ENCODE peak calls at places on chromosome 16, in nine cellular contexts. E is amygdala; Z is A172; R is lower leg skin; I is activated effector memory CD4-positive, alpha-beta T cell treated with anti-CD3 and anti-CD28 coated beads, Interleukin-2, amount 50 U/mL, for 16 hours; W is psoas muscle; J is GM13977; P is caudate nucleus; M is hepatocyte. L is an unnamed sample.

GRCh38 chr16:405548-406506 is 4.1 kb downstream of the DECR2 start:
- DNase-seq in E (no peak), Z (no peak), R (no peak), I (no peak), W (no peak), J (no peak), P (no peak), M (peak), L (no peak)

GRCh38 chr16:10228779-10229178 is 46.6 kb upstream of the GRIN2A start:
- DNase-seq in E (no peak), Z (no peak), R (no peak), I (no peak), W (no peak), J (no peak), P (no peak), M (no peak), L (no peak)

GRCh38 chr16:54090602-54091001 is 196.0 kb downstream of the IRX3 start:
- DNase-seq in E (no peak), Z (no peak), R (no peak), I (no peak), W (no peak), J (no peak), P (no peak), M (no peak), L (no peak)

GRCh38 chr16:77434365-77435239 is at the start of gene ADAMTS18:
- DNase-seq in E (no peak), Z (no peak), R (no peak), I (no peak), W (no peak), J (no peak), P (no peak), M (peak), L (no peak)

GRCh38 chr16:939311-939710 is 31.5 kb downstream of the LMF1 start:
- DNase-seq in E (no peak), Z (no peak), R (no peak), I (no peak), W (peak), J (no peak), P (no peak), M (no peak), L (no peak)

GRCh38 chr16:29148867-29149272 is 164.0 kb downstream of the LAT start:
- DNase-seq in E (no peak), Z (no peak), R (no peak), I (peak), W (no peak), J (peak), P (no peak), M (no peak), L (no peak)

GRCh38 chr16:31471875-31472558 is at the start of gene TGFB1I1:
- DNase-seq in E (no peak), Z (peak), R (peak), I (no peak), W (peak), J (peak), P (no peak), M (peak), L (no peak)

GRCh38 chr16:66165879-66166278 is 200.6 kb upstream of the CDH5 start:
- DNase-seq in E (no peak), Z (no peak), R (no peak), I (no peak), W (no peak), J (no peak), P (no peak), M (no peak), L (no peak)

GRCh38 chr16:25014500-25015147 is 545 bp downstream of the ARHGAP17 start:
- DNase-seq in E (peak), Z (no peak), R (peak), I (peak), W (peak), J (no peak), P (peak), M (peak), L (no peak)

GRCh38 chr16:55809851-55810250 is 23.0 kb downstream of the CES1 start:
- DNase-seq in E (no peak), Z (no peak), R (no peak), I (no peak), W (no peak), J (no peak), P (no peak), M (no peak), L (no peak)

GRCh38 chr16:53945996-53946395 is 242.0 kb downstream of the FTO start:
- DNase-seq in E (no peak), Z (peak), R (no peak), I (no peak), W (no peak), J (no peak), P (no peak), M (peak), L (peak)

GRCh38 chr16:70579248-70579647 is 55.6 kb downstream of the SF3B3 start:
- DNase-seq in E (no peak), Z (no peak), R (no peak), I (no peak), W (no peak), J (no peak), P (no peak), M (no peak), L (no peak)

GRCh38 chr16:11530171-11530940 is 56.4 kb downstream of the LITAF start:
- DNase-seq in E (no peak), Z (peak), R (no peak), I (no peak), W (no peak), J (no peak), P (no peak), M (no peak), L (no peak)

GRCh38 chr16:85220125-85220839 is 108.0 kb upstream of the CIBAR2 start:
- DNase-seq in E (peak), Z (peak), R (no peak), I (no peak), W (peak), J (no peak), P (peak), M (peak), L (no peak)

GRCh38 chr16:26830716-26831115 is 236.0 kb upstream of the C16orf82 start:
- DNase-seq in E (no peak), Z (no peak), R (no peak), I (no peak), W (no peak), J (no peak), P (no peak), M (no peak), L (no peak)

GRCh38 chr16:89564476-89565255 is 4.2 kb downstream of the RPL13 start:
- DNase-seq in E (no peak), Z (no peak), R (no peak), I (no peak), W (no peak), J (no peak), P (no peak), M (no peak), L (no peak)

GRCh38 chr16:27232061-27232841 is 28.9 kb downstream of the KDM8 start:
- DNase-seq in E (no peak), Z (no peak), R (no peak), I (peak), W (no peak), J (no peak), P (peak), M (no peak), L (no peak)

GRCh38 chr16:82651921-82652601 is 25.3 kb downstream of the CDH13 start:
- DNase-seq in E (no peak), Z (no peak), R (no peak), I (no peak), W (no peak), J (no peak), P (no peak), M (peak), L (no peak)

GRCh38 chr16:75947626-75948239 is 221.4 kb upstream of the CPHXL start:
- DNase-seq in E (no peak), Z (no peak), R (no peak), I (no peak), W (no peak), J (no peak), P (no peak), M (no peak), L (no peak)

GRCh38 chr16:14002416-14002815 is 68.7 kb upstream of the MRTFB start:
- DNase-seq in E (no peak), Z (no peak), R (peak), I (no peak), W (no peak), J (no peak), P (no peak), M (no peak), L (no peak)

GRCh38 chr16:1913327-1914083 is 4.7 kb downstream of the HS3ST6 start:
- DNase-seq in E (no peak), Z (no peak), R (no peak), I (no peak), W (no peak), J (peak), P (no peak), M (peak), L (no peak)

GRCh38 chr16:71971571-71971970 is 28.6 kb downstream of the PKD1L3 start:
- DNase-seq in E (no peak), Z (no peak), R (no peak), I (no peak), W (no peak), J (no peak), P (no peak), M (no peak), L (no peak)

GRCh38 chr16:28935333-28935732 is 3.6 kb downstream of the CD19 start:
- DNase-seq in E (no peak), Z (peak), R (no peak), I (no peak), W (no peak), J (no peak), P (no peak), M (no peak), L (no peak)

GRCh38 chr16:56675685-56676210 is 6.1 kb downstream of the MT1H start:
- DNase-seq in E (no peak), Z (no peak), R (peak), I (peak), W (no peak), J (no peak), P (no peak), M (no peak), L (no peak)

GRCh38 chr16:49703494-49703893 is 152.4 kb downstream of the ZNF423 start:
- DNase-seq in E (no peak), Z (no peak), R (no peak), I (no peak), W (no peak), J (no peak), P (no peak), M (no peak), L (no peak)

GRCh38 chr16:89378947-89379771 is 111.2 kb downstream of the ANKRD11 start:
- DNase-seq in E (no peak), Z (no peak), R (no peak), I (no peak), W (peak), J (no peak), P (peak), M (no peak), L (no peak)

GRCh38 chr16:14069818-14070217 is 1.3 kb upstream of the MRTFB start:
- DNase-seq in E (no peak), Z (no peak), R (no peak), I (no peak), W (no peak), J (no peak), P (no peak), M (no peak), L (no peak)

GRCh38 chr16:12087901-12088364 is 111.4 kb downstream of the SNX29 start:
- DNase-seq in E (no peak), Z (no peak), R (peak), I (peak), W (no peak), J (peak), P (no peak), M (no peak), L (no peak)

GRCh38 chr16:11708421-11708820 is 34.2 kb downstream of the TXNDC11 start:
- DNase-seq in E (no peak), Z (peak), R (no peak), I (no peak), W (no peak), J (no peak), P (no peak), M (no peak), L (no peak)

GRCh38 chr16:27737513-27737912 is 187.6 kb downstream of the KATNIP start:
- DNase-seq in E (no peak), Z (no peak), R (no peak), I (no peak), W (peak), J (no peak), P (no peak), M (no peak), L (no peak)

GRCh38 chr16:88951989-88952388 is 25.0 kb downstream of the CBFA2T3 start:
- DNase-seq in E (no peak), Z (peak), R (no peak), I (no peak), W (no peak), J (no peak), P (no peak), M (no peak), L (no peak)

GRCh38 chr16:51159296-51159695 is 8.2 kb upstream of the SALL1 start:
- DNase-seq in E (no peak), Z (no peak), R (no peak), I (no peak), W (no peak), J (no peak), P (no peak), M (no peak), L (no peak)

GRCh38 chr16:3174618-3175148 is 13.3 kb upstream of the OR1F1 start:
- DNase-seq in E (no peak), Z (no peak), R (no peak), I (no peak), W (no peak), J (no peak), P (no peak), M (no peak), L (no peak)

GRCh38 chr16:12500771-12501170 is 302.9 kb downstream of the CPPED1 start:
- DNase-seq in E (no peak), Z (no peak), R (no peak), I (no peak), W (no peak), J (no peak), P (no peak), M (peak), L (peak)

GRCh38 chr16:53090591-53091507 is 36.1 kb downstream of the CHD9 start:
- DNase-seq in E (peak), Z (peak), R (peak), I (no peak), W (peak), J (no peak), P (peak), M (peak), L (peak)

GRCh38 chr16:69476920-69477418 is 52.5 kb downstream of the CYB5B start:
- DNase-seq in E (no peak), Z (peak), R (peak), I (no peak), W (no peak), J (no peak), P (no peak), M (peak), L (no peak)

GRCh38 chr16:79920685-79921084 is 320.1 kb upstream of the MAF start:
- DNase-seq in E (no peak), Z (no peak), R (no peak), I (no peak), W (no peak), J (no peak), P (no peak), M (no peak), L (no peak)

L was measured in AML-193.